ENCODE peak calls at places on chromosomes 1 and 21, in six cellular contexts. B is PC-9, U is spleen, X is sigmoid colon, T is brain microvascular endothelial cell, E is colonic mucosa. J is an unnamed sample.

GRCh38 chr1:221812088-221812752 is 70.3 kb upstream of the DUSP10 start:
- DNase-seq in T (no peak), E (no peak), B (no peak), X (no peak), U (no peak), J (no peak)

GRCh38 chr1:22142315-22143064 is 407 bp downstream of the WNT4 start:
- DNase-seq in E (peak; percentile 42), X (no peak), B (peak; percentile 35), T (no peak), U (no peak), J (no peak)

GRCh38 chr1:172135076-172135672 is 285.3 kb upstream of the C1orf105 start:
- DNase-seq in X (no peak), E (no peak), T (no peak), U (no peak), B (no peak), J (peak; percentile 11)

GRCh38 chr1:55817027-55817426 is 601.9 kb upstream of the USP24 start:
- DNase-seq in X (no peak), T (no peak), U (no peak), E (no peak), B (no peak), J (no peak)

GRCh38 chr1:237303929-237304328 is 261.9 kb downstream of the RYR2 start:
- DNase-seq in U (no peak), T (no peak), B (no peak), E (no peak), X (no peak), J (no peak)

GRCh38 chr1:245475961-245476522 is 321.3 kb downstream of the KIF26B start:
- DNase-seq in X (no peak), U (no peak), B (no peak), E (no peak), T (no peak), J (no peak)

GRCh38 chr1:184915463-184916080 is 58.7 kb downstream of the NIBAN1 start:
- DNase-seq in T (no peak), B (no peak), U (no peak), X (no peak), E (no peak), J (no peak)

GRCh38 chr1:88180449-88181108 is 503.5 kb upstream of the PKN2 start:
- DNase-seq in E (peak; percentile 89), U (peak; percentile 86), B (peak; percentile 63), X (peak; percentile 71), T (peak; percentile 52), J (peak; percentile 28)

GRCh38 chr1:3186526-3186921 is 117.5 kb downstream of the PRDM16 start:
- DNase-seq in X (peak; percentile 84), B (no peak), U (no peak), T (peak; percentile 87), E (peak; percentile 59), J (no peak)

GRCh38 chr1:73593804-73594203 is 604.2 kb downstream of the LRRIQ3 start:
- DNase-seq in U (no peak), X (no peak), E (no peak), B (no peak), T (peak; percentile 13), J (no peak)

GRCh38 chr1:31400393-31400792 is 12.6 kb upstream of the SERINC2 start:
- DNase-seq in X (no peak), E (no peak), U (no peak), B (no peak), T (no peak), J (no peak)

GRCh38 chr1:111436726-111437125 is 9.2 kb upstream of the OVGP1 start:
- DNase-seq in T (no peak), X (no peak), B (no peak), U (no peak), E (no peak), J (no peak)

DNA sequence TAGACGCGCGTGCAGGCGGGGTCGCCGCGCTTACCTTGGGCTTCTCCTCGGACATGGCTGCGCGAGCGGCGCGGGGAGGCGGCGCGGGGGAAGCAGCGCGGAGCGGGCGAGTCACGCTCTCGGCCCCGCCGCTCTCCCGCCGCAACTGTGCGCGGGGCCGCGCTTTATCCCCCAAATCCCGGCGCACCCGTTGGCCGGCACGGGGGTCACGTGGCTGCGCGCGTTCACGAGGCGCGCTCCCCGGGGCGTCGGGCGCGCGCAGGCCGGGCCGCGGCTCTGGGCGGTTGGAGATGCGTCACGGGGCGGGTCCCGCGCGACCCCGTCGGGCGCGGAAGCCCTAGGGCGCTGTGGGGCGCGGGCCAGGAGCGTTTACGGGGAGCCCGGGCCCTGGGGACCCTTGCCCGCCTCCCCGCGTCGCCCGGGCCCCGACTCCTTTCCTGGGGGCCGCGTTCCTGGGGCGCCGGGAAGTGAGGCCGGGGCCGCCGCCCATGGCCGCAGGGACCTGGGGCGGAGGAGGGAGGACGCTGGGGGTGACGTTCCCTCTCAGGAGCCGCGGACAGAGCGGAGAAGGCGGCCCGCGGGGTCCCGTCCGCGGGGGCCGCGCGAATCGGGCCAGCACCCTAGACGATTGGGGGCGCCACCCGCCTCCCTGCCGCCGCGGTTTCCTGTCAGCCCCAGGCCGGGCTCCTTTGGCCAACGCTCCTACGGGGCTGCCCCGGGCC is at the start of gene SUMO3:
- DNase-seq in U (peak; percentile 95), X (peak; percentile 92), T (peak; percentile 45), E (peak; percentile 81), B (peak; percentile 81), J (peak; percentile 85)
- TF ChIP-seq CTCF in U (no peak), X (no peak), T (no peak), E (no peak), B (no peak), J (no peak)

GRCh38 chr1:167790117-167790516 is 68.3 kb downstream of the MPZL1 start:
- DNase-seq in U (no peak), X (no peak), T (no peak), E (no peak), B (peak; percentile 81), J (no peak)
- H3K27ac ChIP-seq in U (no peak overlapping the region), X (no peak overlapping the region), T (no peak overlapping the region), E (no peak overlapping the region), B (no peak overlapping the region), J (no peak overlapping the region)

DNA sequence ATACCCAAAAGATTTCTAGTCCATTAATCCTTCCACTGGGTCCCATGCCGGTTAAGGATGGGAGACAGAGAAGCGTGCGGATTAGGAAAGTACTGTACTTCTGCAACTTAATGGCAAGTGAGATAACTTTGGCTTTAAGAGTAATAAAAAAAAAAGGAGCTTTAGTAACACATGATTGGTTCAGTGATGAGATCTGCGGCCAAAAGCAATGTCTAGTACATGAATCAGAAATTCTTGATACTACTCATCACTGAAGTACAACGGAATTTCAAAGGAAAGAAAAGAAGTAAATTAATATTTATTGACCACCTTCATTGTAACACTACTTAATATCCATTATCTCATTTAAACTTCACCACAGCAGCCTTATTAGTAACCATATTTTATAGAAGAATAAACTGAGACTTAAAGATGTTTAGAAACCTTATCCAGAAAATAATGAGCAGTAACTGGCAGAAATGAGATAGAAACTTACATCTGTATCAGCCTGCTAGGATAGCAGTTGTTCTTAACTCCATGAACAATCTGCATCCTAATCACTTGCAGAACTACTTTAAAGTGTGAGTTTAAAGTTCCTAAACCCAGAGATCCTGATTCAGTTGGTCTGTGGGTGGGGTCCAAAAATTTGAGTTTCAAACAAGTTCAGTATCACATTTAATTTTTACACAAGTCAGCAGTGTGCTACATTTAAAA is 14.1 kb upstream of the NUF2 start:
- DNase-seq in B (no peak), E (no peak), X (no peak), U (no peak), T (peak; percentile 83), J (no peak)
- TF ChIP-seq CTCF in B (no peak), E (no peak), X (no peak), U (no peak), T (no peak), J (no peak)

DNA sequence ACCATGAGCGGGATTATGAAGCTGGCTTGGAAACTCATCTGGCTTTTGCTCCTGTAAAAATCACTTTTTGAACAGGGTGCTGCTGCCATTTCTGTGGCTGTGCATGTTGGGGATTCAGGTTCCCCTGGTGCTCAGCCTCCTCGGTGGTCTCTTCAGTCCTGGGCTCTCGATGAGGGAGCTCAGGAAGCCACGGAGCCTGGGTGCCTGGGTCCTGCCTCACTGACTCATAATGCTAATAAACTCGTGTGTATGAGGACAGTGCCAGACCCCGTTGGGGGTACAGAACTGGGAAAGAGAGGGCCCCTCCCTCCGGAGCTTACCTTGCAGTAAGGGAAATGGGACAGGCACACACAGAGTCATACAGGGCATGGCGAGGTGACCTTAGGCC is 5.8 kb downstream of the COQ8A start:
- DNase-seq in B (no peak), E (no peak), T (no peak), U (no peak), X (no peak), J (no peak)
- H3K27ac ChIP-seq in B (no peak overlapping the region), E (peak overlapping the region; percentile 74), T (no peak overlapping the region), U (no peak overlapping the region), X (peak overlapping the region; percentile 55), J (no peak overlapping the region)